ENCODE peak calls at places on chromosomes 13 and 19, in eight cellular contexts. D is left lung; R is OCI-LY7; L is amniotic stem cell; U is NCI-H774; G is Kasumi-1; Q is stimulated activated CD4-positive, alpha-beta T cell treated with anti-CD3 and anti-CD28 coated beads, Interleukin-2, amount 100 ng/mL, for 48 hours; B is HCEC 1CT. V is an unnamed sample.
A peak's percentile ranks its signal among the peaks of the same experiment; 100 is the strongest.

GRCh38 chr19:4911314-4911713 is 2.0 kb downstream of the UHRF1 start:
- DNase-seq in D (no peak), R (peak; percentile 23), L (no peak), U (no peak), G (no peak), Q (no peak), B (peak; percentile 46), V (no peak)

GRCh38 chr19:29823581-29824330 is 12.0 kb downstream of the CCNE1 start:
- DNase-seq in D (no peak), R (no peak), L (no peak), U (no peak), G (no peak), Q (no peak), B (no peak), V (no peak)

GRCh38 chr13:30774214-30774730 is 38.9 kb downstream of the ALOX5AP start:
- DNase-seq in D (no peak), R (no peak), L (no peak), U (no peak), G (no peak), Q (no peak), B (no peak), V (no peak)

GRCh38 chr19:33273065-33273736 is 29.1 kb downstream of the CEBPA start:
- DNase-seq in D (no peak), R (no peak), L (no peak), U (no peak), G (peak; percentile 29), Q (no peak), B (no peak), V (no peak)

GRCh38 chr13:41302743-41303142 is 8.3 kb upstream of the NAA16 start:
- DNase-seq in D (no peak), R (no peak), L (no peak), U (no peak), G (no peak), Q (no peak), B (no peak), V (no peak)

GRCh38 chr13:108425056-108425455 is 155.5 kb downstream of the TNFSF13B start:
- DNase-seq in D (no peak), R (no peak), L (no peak), U (no peak), G (no peak), Q (no peak), B (no peak), V (no peak)

GRCh38 chr13:90270231-90270630 is 1077.3 kb upstream of the MIR17HG start:
- DNase-seq in D (no peak), R (no peak), L (no peak), U (no peak), G (no peak), Q (no peak), B (no peak), V (no peak)

GRCh38 chr13:98972627-98973026 is 5.2 kb downstream of the DOCK9 start:
- DNase-seq in D (no peak), R (no peak), L (no peak), U (no peak), G (no peak), Q (no peak), B (peak; percentile 23), V (peak; percentile 89)

GRCh38 chr19:55165952-55166529 is 372 bp downstream of the DNAAF3 start:
- DNase-seq in D (no peak), R (peak; percentile 46), L (no peak), U (peak; percentile 71), G (peak; percentile 96), Q (peak; percentile 37), B (peak; percentile 26), V (peak; percentile 93)

GRCh38 chr19:18046066-18046718 is 38.2 kb downstream of the ARRDC2 start:
- DNase-seq in D (no peak), R (no peak), L (no peak), U (no peak), G (no peak), Q (no peak), B (peak; percentile 38), V (peak; percentile 80)

GRCh38 chr13:109483369-109483768 is 303.0 kb downstream of the IRS2 start:
- DNase-seq in D (no peak), R (no peak), L (no peak), U (no peak), G (no peak), Q (no peak), B (no peak), V (no peak)

GRCh38 chr19:4229179-4229931 is at the start of gene EBI3:
- DNase-seq in D (no peak), R (no peak), L (no peak), U (no peak), G (no peak), Q (peak; percentile 45), B (peak; percentile 26), V (peak; percentile 70)

GRCh38 chr19:56423276-56423984 is 19.3 kb downstream of the ZNF583 start:
- DNase-seq in D (no peak), R (no peak), L (no peak), U (no peak), G (no peak), Q (no peak), B (no peak), V (no peak)

GRCh38 chr13:108176685-108177274 is 38.6 kb downstream of the LIG4 start:
- DNase-seq in D (no peak), R (peak; percentile 52), L (no peak), U (no peak), G (peak; percentile 10), Q (peak; percentile 60), B (peak; percentile 5), V (peak; percentile 45)

GRCh38 chr13:102599451-102600012 is 2.7 kb downstream of the TPP2 start:
- DNase-seq in D (no peak), R (no peak), L (no peak), U (no peak), G (no peak), Q (no peak), B (no peak), V (no peak)

GRCh38 chr13:108643646-108644353 is 14.4 kb downstream of the MYO16 start:
- DNase-seq in D (no peak), R (no peak), L (no peak), U (no peak), G (no peak), Q (no peak), B (no peak), V (no peak)

GRCh38 chr13:36293497-36293896 is 4.1 kb downstream of the CCDC169 start:
- DNase-seq in D (no peak), R (no peak), L (no peak), U (no peak), G (no peak), Q (no peak), B (peak; percentile 31), V (no peak)

GRCh38 chr19:35078807-35079206 is 36.8 kb upstream of the FXYD3 start:
- DNase-seq in D (no peak), R (no peak), L (no peak), U (no peak), G (no peak), Q (no peak), B (no peak), V (no peak)

GRCh38 chr19:48479686-48480085 is 10.5 kb downstream of the CYTH2 start:
- DNase-seq in D (no peak), R (no peak), L (no peak), U (no peak), G (no peak), Q (no peak), B (no peak), V (no peak)

GRCh38 chr13:113113846-113114271 is 8.3 kb downstream of the F7 start:
- DNase-seq in D (peak; percentile 20), R (no peak), L (no peak), U (no peak), G (no peak), Q (no peak), B (no peak), V (no peak)

V was measured in H54.